ENCODE peak calls at places on chromosome 14, in six cellular contexts. I is CD8-positive, alpha-beta T cell; S is Caco-2; K is ovary; J is upper lobe of right lung; X is uterus. N is an unnamed sample. For H3K36me3, the result is how much of the 10 kb centered on the place peaks cover.

GRCh38 chr14:58717821-58718220 is 80.1 kb downstream of the DACT1 start:
- DNase-seq in K (no peak), I (no peak), J (no peak), S (no peak), X (no peak), N (no peak)

GRCh38 chr14:21505009-21505553 is 6.1 kb downstream of the METTL3 start:
- DNase-seq in K (no peak), I (no peak), X (no peak), S (no peak), J (no peak), N (no peak)

GRCh38 chr14:85535916-85536834 is 6.2 kb downstream of the FLRT2 start:
- DNase-seq in J (no peak), K (peak), S (no peak), X (peak), I (no peak), N (no peak)

GRCh38 chr14:99118046-99118721 is 153.8 kb downstream of the BCL11B start:
- DNase-seq in X (no peak), I (no peak), S (no peak), K (no peak), J (no peak), N (no peak)

GRCh38 chr14:61653507-61653906 is 41.8 kb upstream of the HIF1A start:
- DNase-seq in S (no peak), K (peak), J (no peak), I (no peak), X (no peak), N (no peak)

GRCh38 chr14:105854600-105855245 is 328.3 kb downstream of the TMEM121 start:
- DNase-seq in X (no peak), K (no peak), S (peak), I (no peak), J (no peak), N (no peak)

GRCh38 chr14:73754911-73755360 is 40.8 kb upstream of the PNMA1 start:
- DNase-seq in S (no peak), I (no peak), K (peak), X (no peak), J (no peak), N (no peak)

GRCh38 chr14:78978896-78979295 is 808.7 kb downstream of the NRXN3 start:
- DNase-seq in K (no peak), X (no peak), I (no peak), S (no peak), J (no peak), N (no peak)

GRCh38 chr14:104603623-104604401 is 760 bp downstream of the TMEM179 start:
- DNase-seq in I (no peak), X (no peak), S (no peak), J (no peak), K (no peak), N (no peak)

GRCh38 chr14:89429206-89430091 is 12.4 kb upstream of the FOXN3 start:
- DNase-seq in K (no peak), I (no peak), X (no peak), S (no peak), J (no peak), N (no peak)

GRCh38 chr14:105350450-105351244 is 36.1 kb downstream of the PACS2 start:
- DNase-seq in S (peak), J (no peak), I (no peak), X (no peak), K (no peak), N (no peak)

GRCh38 chr14:20757963-20758362 is 10.2 kb upstream of the EDDM3B start:
- DNase-seq in J (no peak), K (no peak), I (peak), X (no peak), S (no peak), N (peak)

GRCh38 chr14:68728342-68729106 is 64.3 kb downstream of the ZFP36L1 start:
- DNase-seq in K (no peak), I (no peak), S (no peak), J (no peak), X (no peak), N (no peak)

GRCh38 chr14:68564826-68565760 is 227.8 kb downstream of the ZFP36L1 start:
- DNase-seq in I (no peak), S (peak), K (no peak), X (peak), J (no peak), N (no peak)

GRCh38 chr14:57382283-57382682 is 8.1 kb upstream of the NAA30 start:
- DNase-seq in I (no peak), X (no peak), K (no peak), J (no peak), S (no peak), N (no peak)

GRCh38 chr14:89779707-89780106 is 174.8 kb downstream of the EFCAB11 start:
- DNase-seq in S (no peak), K (no peak), I (no peak), X (no peak), J (no peak), N (no peak)

GRCh38 chr14:35883677-35884293 is 57.6 kb downstream of the BRMS1L start:
- DNase-seq in J (no peak), S (no peak), K (no peak), X (no peak), I (no peak), N (peak)

GRCh38 chr14:105248368-105249174 is at the start of gene BTBD6:
- DNase-seq in S (peak), K (peak), J (peak), I (peak), X (peak), N (peak)

GRCh38 chr14:71498151-71498734 is 434.0 kb upstream of the RGS6 start:
- DNase-seq in S (no peak), J (no peak), K (no peak), X (no peak), I (no peak), N (no peak)

GRCh38 chr14:39469094-39469710 is 37.0 kb upstream of the FBXO33 start:
- DNase-seq in I (peak), J (no peak), S (peak), K (no peak), X (no peak), N (no peak)

GRCh38 chr14:61625171-61625570 is 70.1 kb upstream of the HIF1A start:
- DNase-seq in X (no peak), I (no peak), K (no peak), S (no peak), J (no peak), N (no peak)

DNA sequence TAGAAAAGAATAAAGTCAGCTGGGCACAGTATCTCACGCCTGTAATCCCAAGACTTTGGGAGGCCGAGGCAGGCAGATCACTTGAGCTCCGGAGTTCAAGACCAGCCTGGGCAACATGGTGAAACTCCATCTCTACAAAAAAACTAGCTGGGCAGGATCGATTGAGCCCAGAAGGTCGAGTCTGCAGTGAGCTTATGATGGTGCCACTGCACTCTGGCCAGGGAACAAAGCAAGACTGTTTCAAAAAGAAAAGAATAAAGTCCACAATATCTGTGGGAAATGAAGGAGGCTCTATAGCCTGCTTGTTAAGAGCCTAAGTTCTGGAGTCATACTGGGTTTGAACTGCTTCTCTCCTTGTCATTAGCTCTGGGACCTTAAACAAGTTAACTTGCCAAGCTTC is 7.9 kb downstream of the MAPK1IP1L start:
- DNase-seq in K (no peak), X (no peak), S (no peak), J (no peak), I (no peak), N (no peak)
- H3K36me3 ChIP-seq in K (under half), X (under half), S (under half), J (under half), I (under half), N (under half)

DNA sequence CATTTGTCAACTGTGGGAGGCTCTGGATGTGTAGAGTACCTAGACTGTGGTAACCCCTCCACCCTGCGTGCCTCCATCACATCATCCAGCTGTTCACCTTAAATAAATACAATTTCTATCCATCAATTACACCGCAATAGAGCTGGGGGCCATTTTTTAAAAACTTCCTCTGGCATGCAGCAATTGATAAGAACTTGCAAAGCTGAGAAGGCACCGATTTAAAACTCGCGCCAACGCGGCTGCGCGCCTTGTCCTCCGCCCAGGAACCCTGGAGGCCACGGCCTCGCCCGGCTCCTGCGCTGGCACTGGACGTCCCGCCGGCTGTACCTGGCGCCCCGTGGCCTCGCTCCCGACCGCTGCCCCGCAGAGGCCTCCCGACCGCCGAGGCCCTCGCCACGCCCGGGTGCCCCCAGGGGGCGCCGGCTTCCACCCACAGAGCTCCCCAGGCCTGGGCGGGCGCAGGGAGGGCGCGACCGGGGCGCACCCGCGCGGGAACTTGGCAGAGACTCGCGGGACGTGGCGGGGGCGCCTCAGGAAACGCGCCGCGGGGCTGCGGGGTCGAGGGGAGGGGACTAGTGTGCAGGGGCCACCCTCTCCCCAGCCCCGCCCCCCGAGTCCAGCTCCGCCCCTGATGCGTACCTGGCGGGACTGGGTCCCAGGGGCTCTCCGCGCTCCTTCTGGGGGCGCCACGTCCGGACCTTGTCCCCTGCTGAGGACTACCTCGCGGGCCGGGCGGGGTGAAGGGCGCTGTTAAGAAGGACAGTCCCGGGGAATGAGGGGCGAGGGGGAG is 65.6 kb downstream of the TNFAIP2 start:
- DNase-seq in J (peak), X (peak), I (peak), S (no peak), K (peak), N (peak)
- TF ChIP-seq CTCF in J (peak), X (peak), I (no peak), S (no peak), K (no peak), N (no peak)

GRCh38 chr14:45133683-45134050 is 614 bp downstream of the FKBP3 start:
- DNase-seq in X (no peak), S (no peak), K (no peak), I (no peak), J (no peak), N (no peak)

GRCh38 chr14:45134051-45134958 is at the start of gene FKBP3:
- DNase-seq in X (peak), K (peak), J (peak), I (peak), S (peak), N (peak)

GRCh38 chr14:45135659-45136314 is at the start of gene FANCM:
- DNase-seq in I (peak), K (peak), X (peak), J (peak), S (peak), N (peak)

GRCh38 chr14:45140661-45141187 is 5.0 kb downstream of the FANCM start:
- DNase-seq in K (no peak), J (no peak), X (no peak), S (no peak), I (no peak), N (no peak)

DNA sequence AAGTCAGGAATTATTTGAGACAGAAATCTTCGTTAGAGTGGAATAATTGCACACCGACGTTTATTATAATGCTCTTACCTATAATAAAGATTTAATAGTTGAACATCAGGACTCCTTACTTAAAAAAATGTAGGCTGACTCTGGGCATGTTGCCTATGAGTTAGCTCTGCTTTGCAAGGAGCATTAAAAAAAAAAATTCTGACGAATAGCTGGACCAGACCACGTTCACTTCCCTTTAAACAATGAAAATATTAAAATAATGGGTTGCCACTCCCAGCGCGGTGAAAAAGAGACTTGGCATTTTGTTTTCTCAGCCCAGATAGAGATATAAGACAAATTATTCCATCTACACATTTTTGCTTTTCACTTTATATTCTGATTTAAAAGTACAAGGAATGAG is 549 bp upstream of the FANCM start:
- DNase-seq in S (no peak), I (no peak), J (no peak), X (no peak), K (no peak), N (no peak)
- H3K4me3 ChIP-seq in S (peak), I (peak), J (peak), X (peak), K (peak), N (peak)

GRCh38 chr14:31297112-31297511 is 89.5 kb upstream of the HECTD1 start:
- DNase-seq in K (no peak), I (no peak), X (no peak), J (no peak), S (no peak), N (no peak)
- H3K36me3 ChIP-seq in K (under half), I (under half), X (under half), J (under half), S (under half), N (under half)

DNA sequence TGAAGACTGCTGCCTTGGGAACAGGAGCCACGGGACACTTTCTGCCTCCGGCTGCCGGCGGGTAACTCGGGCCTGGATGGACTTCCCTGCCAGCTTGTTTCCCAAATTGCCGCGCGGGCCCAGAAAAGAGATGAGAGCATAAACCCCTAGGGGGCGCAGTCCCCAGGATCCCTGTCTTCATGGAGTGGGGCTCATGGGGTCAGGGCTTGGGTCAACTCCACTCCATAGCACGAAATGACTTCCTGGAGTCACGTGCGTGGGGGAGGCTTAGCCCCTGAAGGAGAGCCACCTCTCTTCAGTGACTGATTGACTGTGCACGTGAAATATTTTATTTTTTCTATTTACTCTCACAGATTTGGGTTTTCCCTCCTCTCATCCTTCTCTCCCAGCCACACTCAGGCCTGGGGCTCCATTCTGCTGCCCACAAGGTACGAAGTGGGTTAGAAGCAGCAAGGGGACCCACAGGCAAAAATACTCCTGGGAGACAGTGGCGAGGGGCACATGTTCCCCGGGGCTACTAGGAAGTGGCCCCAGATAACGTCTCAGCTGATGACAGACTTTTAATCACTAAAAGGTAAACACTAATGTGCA is 10.0 kb downstream of the PGF start:
- DNase-seq in S (no peak), I (no peak), K (no peak), X (no peak), J (no peak), N (no peak)
- TF ChIP-seq CTCF in S (peak), I (peak), K (no peak), X (no peak), J (peak), N (peak)

DNA sequence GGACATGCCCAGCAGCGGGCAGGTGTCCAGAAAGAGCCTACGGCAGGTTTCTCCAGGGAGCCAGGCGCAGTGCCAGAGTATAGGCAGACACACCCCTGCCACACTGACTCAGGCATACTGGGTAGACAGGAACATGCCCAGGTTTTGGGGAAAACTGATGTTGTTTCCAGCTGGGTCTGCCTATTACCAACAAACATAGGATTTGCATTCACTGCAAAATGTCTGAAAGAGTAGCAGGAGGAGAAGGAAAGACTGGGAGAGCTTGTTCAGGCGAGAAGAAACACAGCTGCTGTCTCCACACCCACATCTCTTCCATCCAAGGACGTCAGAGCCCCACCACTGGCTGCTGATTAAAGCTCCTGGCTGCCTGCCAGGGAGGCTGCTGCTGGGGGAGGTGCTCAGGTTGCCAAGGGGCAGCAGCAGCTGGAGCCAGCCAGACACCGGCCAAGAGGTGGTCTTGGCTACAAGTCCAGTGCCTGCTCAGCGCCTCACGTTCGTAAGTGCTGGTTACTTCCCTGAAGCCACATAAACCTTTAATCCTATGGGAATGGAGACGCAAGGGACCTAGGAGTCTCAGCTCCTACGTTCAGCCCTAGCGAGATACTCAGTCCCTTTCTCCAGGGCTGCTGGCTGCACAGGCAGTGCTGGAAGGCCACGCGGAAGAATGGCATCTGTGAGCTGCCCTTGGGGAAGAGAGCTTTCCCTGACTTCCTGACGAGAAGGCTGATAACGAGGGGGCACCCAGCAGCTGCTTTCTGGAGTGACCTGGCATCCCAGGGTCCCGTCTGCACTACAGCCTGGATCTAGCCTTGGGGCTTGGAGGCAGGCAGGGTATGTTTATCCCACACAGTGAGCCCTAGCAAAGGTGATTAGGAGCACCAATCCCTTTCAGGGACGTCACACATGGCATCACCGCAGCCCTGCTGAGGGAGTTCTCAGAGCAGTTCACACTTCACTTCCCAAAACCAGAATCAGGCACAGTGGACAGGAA is 58.1 kb downstream of the PLEKHG3 start:
- DNase-seq in I (peak), X (peak), K (peak), J (peak), S (no peak), N (peak)
- H3K4me3 ChIP-seq in I (no peak), X (no peak), K (no peak), J (no peak), S (no peak), N (no peak)

GRCh38 chr14:102971314-102971713 is 48.9 kb downstream of the AMN start:
- DNase-seq in S (no peak), K (no peak), J (no peak), X (no peak), I (no peak), N (no peak)
- H3K36me3 ChIP-seq in S (under half), K (under half), J (half or more), X (under half), I (under half), N (under half)

DNA sequence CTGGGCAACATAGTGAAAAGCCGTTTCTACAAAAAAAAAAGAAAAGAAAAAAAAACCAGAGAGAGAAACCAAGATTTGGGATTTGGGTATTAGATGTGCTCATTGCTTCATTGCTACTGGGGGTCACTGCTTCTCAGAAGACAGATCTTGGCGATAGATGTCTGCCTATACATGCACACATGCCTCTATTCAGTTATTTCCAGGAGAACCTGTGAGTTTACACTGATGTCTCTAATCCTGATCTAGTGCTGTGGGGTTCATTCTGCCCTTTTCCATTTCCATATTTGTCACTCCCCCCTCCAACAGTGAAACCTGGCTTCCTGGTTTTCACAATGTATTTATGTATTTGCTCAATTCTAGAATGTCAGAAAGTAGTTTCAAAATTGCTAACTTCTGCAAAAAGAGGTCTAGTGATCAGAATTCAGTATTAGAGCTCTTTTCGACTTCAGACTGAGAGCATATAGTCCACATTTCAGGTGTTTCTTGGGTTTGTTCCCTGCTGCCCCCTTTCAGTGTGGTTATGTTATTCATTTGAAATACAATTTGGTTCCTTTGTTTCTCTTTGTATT is 111.0 kb downstream of the SLC25A47 start:
- DNase-seq in J (no peak), K (no peak), I (no peak), S (no peak), X (no peak), N (no peak)
- TF ChIP-seq CTCF in J (no peak), K (no peak), I (no peak), S (no peak), X (no peak), N (no peak)

N was measured in pancreas.